ENCODE peak calls at places on chromosomes 7 and 10, in eight cellular contexts. M is GM13977, H is LoVo, Q is SW480, G is GM06990, I is T-helper 1 cell, W is KBM-7, X is Panc1. U is an unnamed sample.

GRCh38 chr10:113158183-113158582 is 208.1 kb downstream of the TCF7L2 start:
- DNase-seq in W (no peak), X (no peak), Q (no peak), M (no peak), G (no peak), H (no peak), I (no peak), U (no peak)

GRCh38 chr10:97514344-97514743 is 15.6 kb downstream of the UBTD1 start:
- DNase-seq in I (no peak), M (no peak), G (no peak), W (no peak), Q (no peak), H (no peak), X (no peak), U (no peak)

GRCh38 chr10:110859947-110860376 is 11.8 kb upstream of the PDCD4 start:
- DNase-seq in I (no peak), W (peak), H (no peak), G (no peak), M (no peak), X (no peak), Q (no peak), U (peak)

GRCh38 chr10:72079356-72079755 is 9.0 kb downstream of the SPOCK2 start:
- DNase-seq in I (peak), W (no peak), Q (no peak), G (no peak), H (no peak), M (no peak), X (no peak), U (no peak)

GRCh38 chr7:3943265-3943664 is 642.2 kb downstream of the SDK1 start:
- DNase-seq in X (no peak), I (no peak), H (no peak), Q (no peak), G (no peak), M (no peak), W (no peak), U (no peak)

GRCh38 chr7:96143495-96144259 is 178.2 kb downstream of the SLC25A13 start:
- DNase-seq in X (no peak), M (no peak), G (no peak), Q (no peak), I (no peak), W (no peak), H (no peak), U (no peak)

GRCh38 chr10:124994573-124995473 is 52.9 kb downstream of the ZRANB1 start:
- DNase-seq in M (peak), I (no peak), X (no peak), Q (no peak), W (no peak), H (no peak), G (no peak), U (no peak)

GRCh38 chr10:1575481-1576244 is 161.7 kb downstream of the ADARB2 start:
- DNase-seq in H (no peak), G (peak), X (no peak), I (no peak), W (no peak), M (no peak), Q (no peak), U (no peak)

GRCh38 chr7:92740713-92741126 is 95.7 kb downstream of the CDK6 start:
- DNase-seq in W (no peak), M (no peak), G (no peak), H (no peak), I (no peak), Q (no peak), X (no peak), U (no peak)

GRCh38 chr7:12827920-12828319 is 140.5 kb downstream of the ARL4A start:
- DNase-seq in M (no peak), W (no peak), G (no peak), I (no peak), X (no peak), Q (no peak), H (no peak), U (no peak)

GRCh38 chr10:128156999-128157755 is 31.0 kb upstream of the MKI67 start:
- DNase-seq in W (no peak), Q (peak), H (peak), X (no peak), M (no peak), I (no peak), G (no peak), U (no peak)

GRCh38 chr7:47582748-47583740 is 1.1 kb upstream of the TNS3 start:
- DNase-seq in G (no peak), X (no peak), Q (no peak), H (no peak), M (no peak), I (no peak), W (no peak), U (no peak)

GRCh38 chr10:122221958-122222357 is 49.1 kb upstream of the BTBD16 start:
- DNase-seq in M (no peak), Q (no peak), I (no peak), W (no peak), G (no peak), H (no peak), X (no peak), U (peak)

GRCh38 chr10:119207713-119208552 is 562 bp downstream of the GRK5 start:
- DNase-seq in X (no peak), I (no peak), H (no peak), M (no peak), W (peak), Q (peak), G (peak), U (no peak)

GRCh38 chr7:131848033-131848432 is 291.6 kb upstream of the PODXL start:
- DNase-seq in H (no peak), Q (no peak), W (no peak), I (no peak), X (no peak), G (no peak), M (no peak), U (no peak)

GRCh38 chr7:39946693-39947092 is 3.4 kb upstream of the CDK13 start:
- DNase-seq in M (no peak), Q (no peak), I (no peak), H (no peak), G (no peak), W (no peak), X (no peak), U (no peak)

GRCh38 chr10:34780818-34781380 is 34.2 kb downstream of the PARD3 start:
- DNase-seq in M (peak), Q (no peak), W (peak), G (peak), H (no peak), X (no peak), I (no peak), U (peak)

GRCh38 chr7:129417073-129417472 is 17.2 kb upstream of the STRIP2 start:
- DNase-seq in H (no peak), I (no peak), Q (no peak), M (no peak), G (no peak), W (no peak), X (no peak), U (no peak)

GRCh38 chr10:122632561-122632960 is 67.1 kb downstream of the C10orf120 start:
- DNase-seq in M (no peak), Q (no peak), G (no peak), W (no peak), I (no peak), X (no peak), H (no peak), U (no peak)

GRCh38 chr7:140571537-140572122 is 69.0 kb downstream of the DENND2A start:
- DNase-seq in X (no peak), G (no peak), M (no peak), Q (no peak), W (no peak), H (peak), I (no peak), U (no peak)

GRCh38 chr10:113754125-113754524 is 2.6 kb downstream of the PLEKHS1 start:
- DNase-seq in G (no peak), W (no peak), X (no peak), Q (no peak), M (no peak), I (no peak), H (no peak), U (no peak)

GRCh38 chr10:48412933-48413332 is 106.5 kb downstream of the MAPK8 start:
- DNase-seq in W (no peak), M (no peak), H (no peak), X (no peak), Q (no peak), G (no peak), I (no peak), U (no peak)